ENCODE peak calls at places on chromosome 10, in six cellular contexts. H is substantia nigra, R is body of pancreas, K is left ventricle myocardium inferior, B is OCI-LY7, F is A549. T is an unnamed sample.

GRCh38 chr10:102431452-102432124 is 786 bp downstream of the CUEDC2 start:
- DNase-seq in H (no peak), K (no peak), F (no peak), B (peak), R (no peak), T (no peak)

GRCh38 chr10:74994714-74995308 is 116.6 kb upstream of the SAMD8 start:
- DNase-seq in K (no peak), B (no peak), R (no peak), H (no peak), F (no peak), T (no peak)

GRCh38 chr10:35379226-35380137 is 43.2 kb downstream of the CCNY start:
- DNase-seq in K (peak), F (no peak), H (no peak), B (peak), R (no peak), T (no peak)

GRCh38 chr10:131972474-131973071 is 9.2 kb downstream of the BNIP3 start:
- DNase-seq in H (peak), F (no peak), R (peak), B (no peak), K (peak), T (peak)

GRCh38 chr10:62735464-62736188 is 68.9 kb upstream of the ADO start:
- DNase-seq in K (no peak), H (no peak), B (peak), R (no peak), F (no peak), T (no peak)

GRCh38 chr10:66678521-66678920 is 247.3 kb upstream of the LRRTM3 start:
- DNase-seq in K (no peak), H (no peak), B (no peak), R (no peak), F (no peak), T (no peak)

GRCh38 chr10:71998119-71998839 is 34.1 kb downstream of the CHST3 start:
- DNase-seq in F (no peak), K (peak), H (peak), B (no peak), R (peak), T (peak)

GRCh38 chr10:50291261-50291850 is 40.0 kb upstream of the ASAH2 start:
- DNase-seq in F (no peak), B (peak), R (no peak), H (no peak), K (no peak), T (no peak)

GRCh38 chr10:103451871-103452713 is at the start of gene CALHM2:
- DNase-seq in B (no peak), R (peak), F (peak), H (peak), K (peak), T (peak)

GRCh38 chr10:89563861-89564478 is 28.6 kb upstream of the SLC16A12 start:
- DNase-seq in B (peak), H (no peak), F (peak), R (no peak), K (no peak), T (no peak)

GRCh38 chr10:110530131-110530831 is 32.6 kb downstream of the DUSP5 start:
- DNase-seq in R (peak), H (no peak), F (peak), K (peak), B (no peak), T (peak)

GRCh38 chr10:121327727-121328126 is 270.5 kb downstream of the FGFR2 start:
- DNase-seq in H (no peak), R (no peak), B (no peak), F (no peak), K (no peak), T (no peak)

GRCh38 chr10:121332829-121333765 is 265.1 kb downstream of the FGFR2 start:
- DNase-seq in R (no peak), H (no peak), F (no peak), K (no peak), B (no peak), T (no peak)

GRCh38 chr10:121335386-121335925 is 262.8 kb downstream of the FGFR2 start:
- DNase-seq in R (no peak), K (no peak), F (no peak), H (no peak), B (no peak), T (no peak)

GRCh38 chr10:121330528-121330927 is 267.7 kb downstream of the FGFR2 start:
- DNase-seq in F (no peak), B (no peak), R (no peak), K (no peak), H (no peak), T (no peak)

DNA sequence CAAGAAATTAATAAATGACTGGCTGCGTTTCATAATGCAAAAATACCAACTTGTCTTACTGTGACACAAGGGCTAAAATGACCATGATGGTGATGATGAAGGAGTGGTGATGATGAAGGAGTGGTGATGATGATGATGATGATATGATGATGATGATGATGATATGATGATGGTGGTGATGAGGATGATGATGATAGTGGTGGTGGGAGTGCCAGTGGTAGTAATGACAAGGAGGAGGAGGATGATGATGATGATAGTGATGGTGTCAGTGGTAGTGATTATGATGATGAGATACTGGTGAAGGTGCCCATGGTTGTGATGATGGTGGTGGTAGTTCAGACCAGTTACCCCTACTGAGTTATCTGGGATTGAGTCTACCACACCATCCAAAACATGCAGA is 265.9 kb downstream of the FGFR2 start:
- DNase-seq in R (no peak), K (no peak), H (no peak), F (no peak), B (no peak), T (no peak)
- H3K27ac ChIP-seq in R (no peak), K (no peak), H (no peak), F (no peak), B (no peak), T (no peak)

GRCh38 chr10:33132626-33133025 is 174.6 kb upstream of the ITGB1 start:
- DNase-seq in F (no peak), H (no peak), K (no peak), B (peak), R (no peak), T (no peak)
- H3K27ac ChIP-seq in F (peak), H (no peak), K (no peak), B (no peak), R (peak), T (no peak)

GRCh38 chr10:93991596-93992284 is 2.0 kb upstream of the PLCE1 start:
- DNase-seq in H (peak), R (peak), B (no peak), F (peak), K (peak), T (peak)

GRCh38 chr10:93993414-93993781 is 333 bp upstream of the PLCE1 start:
- DNase-seq in F (no peak), K (no peak), H (no peak), B (no peak), R (no peak), T (no peak)

GRCh38 chr10:93991101-93991500 is 2.6 kb upstream of the PLCE1 start:
- DNase-seq in R (no peak), K (no peak), H (no peak), F (no peak), B (no peak), T (no peak)

GRCh38 chr10:93993782-93994668 is at the start of gene PLCE1:
- DNase-seq in B (no peak), K (peak), F (peak), R (peak), H (peak), T (peak)

GRCh38 chr10:93992400-93993030 is 1.2 kb upstream of the PLCE1 start:
- DNase-seq in K (no peak), B (no peak), R (no peak), H (no peak), F (peak), T (no peak)
- H3K27ac ChIP-seq in K (peak), B (no peak), R (peak), H (no peak), F (peak), T (peak)

GRCh38 chr10:91681361-91682276 is 48.7 kb upstream of the PPP1R3C start:
- DNase-seq in K (peak), R (peak), F (no peak), B (no peak), H (peak), T (no peak)
- H3K27ac ChIP-seq in K (no peak), R (no peak), F (no peak), B (no peak), H (no peak), T (no peak)

DNA sequence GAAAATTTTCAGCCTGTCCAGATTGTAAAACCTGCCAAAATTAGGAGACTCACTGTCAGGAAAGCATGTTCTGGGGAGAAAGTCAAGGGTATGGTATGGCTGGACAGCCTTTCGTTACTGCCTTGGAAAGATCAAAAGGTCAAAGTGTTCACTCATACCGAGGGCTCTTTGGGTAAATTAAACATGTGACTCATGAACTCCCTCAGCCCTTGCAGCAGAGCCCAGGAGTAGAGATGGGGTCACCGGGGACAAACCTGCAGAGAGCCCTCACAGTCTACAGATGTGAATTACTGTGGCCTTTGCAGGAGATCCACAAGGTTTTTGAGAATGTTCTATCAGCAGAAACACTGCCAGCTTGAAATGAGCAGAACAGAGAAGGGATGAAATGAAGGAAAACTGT is 275.7 kb downstream of the KLF6 start:
- DNase-seq in R (no peak), K (no peak), H (no peak), B (no peak), F (no peak), T (no peak)
- H3K27ac ChIP-seq in R (no peak), K (no peak), H (no peak), B (no peak), F (no peak), T (no peak)

GRCh38 chr10:99844433-99844955 is 62.1 kb downstream of the ABCC2 start:
- DNase-seq in R (no peak), K (no peak), H (no peak), B (no peak), F (no peak), T (no peak)
- H3K27ac ChIP-seq in R (no peak), K (no peak), H (no peak), B (no peak), F (peak), T (no peak)

DNA sequence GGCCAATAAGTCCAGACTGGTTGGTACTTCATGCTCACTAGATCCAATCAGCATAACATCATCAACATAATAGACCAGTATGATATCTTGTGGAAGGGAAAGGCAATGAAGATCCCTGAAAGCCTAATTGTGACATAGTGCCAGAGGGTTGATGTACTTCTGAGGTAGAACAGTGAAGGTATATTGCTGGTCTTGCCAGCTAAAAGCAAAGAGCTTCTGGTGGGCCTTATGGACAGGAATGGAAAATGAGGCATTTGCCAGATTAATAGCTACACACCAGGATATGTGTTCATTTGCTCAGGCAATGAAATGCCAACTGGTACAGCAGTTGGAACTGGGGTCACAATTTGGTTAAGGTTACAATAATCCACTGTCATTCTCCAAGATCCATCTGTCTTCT is 156.4 kb downstream of the HTR7 start:
- DNase-seq in B (no peak), F (no peak), H (no peak), R (no peak), K (no peak), T (no peak)
- H3K27ac ChIP-seq in B (no peak), F (no peak), H (no peak), R (no peak), K (no peak), T (no peak)

GRCh38 chr10:113100299-113100680 is 150.2 kb downstream of the TCF7L2 start:
- DNase-seq in R (no peak), K (no peak), F (no peak), H (no peak), B (no peak), T (no peak)

GRCh38 chr10:113103131-113103830 is 153.2 kb downstream of the TCF7L2 start:
- DNase-seq in K (no peak), B (no peak), H (no peak), R (no peak), F (no peak), T (no peak)

GRCh38 chr10:113108180-113108835 is 158.3 kb downstream of the TCF7L2 start:
- DNase-seq in H (peak), F (no peak), R (no peak), B (peak), K (no peak), T (peak)

GRCh38 chr10:113099431-113100298 is 149.6 kb downstream of the TCF7L2 start:
- DNase-seq in H (no peak), B (no peak), F (no peak), R (no peak), K (no peak), T (no peak)

GRCh38 chr10:113104071-113104470 is 154.0 kb downstream of the TCF7L2 start:
- DNase-seq in K (no peak), R (no peak), H (no peak), B (no peak), F (no peak), T (no peak)
- H3K27ac ChIP-seq in K (no peak), R (no peak), H (no peak), B (no peak), F (peak), T (no peak)

DNA sequence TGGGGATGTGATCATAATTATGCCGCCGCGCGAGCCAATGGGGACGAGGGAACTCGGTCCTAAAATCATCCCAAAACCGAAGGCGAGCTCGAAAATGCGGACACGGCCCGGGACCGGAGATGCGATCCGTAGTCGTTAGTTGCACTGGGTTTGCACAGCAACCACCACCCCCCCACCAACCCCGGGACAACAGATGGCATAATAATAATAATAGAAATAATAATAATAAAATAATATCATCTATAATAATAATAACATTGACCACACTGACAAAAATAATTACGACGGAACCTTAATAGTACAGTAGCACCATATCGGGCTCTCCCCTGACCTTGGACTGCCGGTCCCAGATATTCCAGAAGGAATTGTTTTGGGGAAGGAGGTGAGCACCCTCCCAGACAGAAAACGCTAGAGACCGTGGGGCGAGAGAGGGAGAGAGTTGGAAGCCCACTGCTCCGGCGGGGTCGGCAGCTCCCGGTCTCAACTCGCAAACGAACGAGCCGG is 1.1 kb upstream of the EMX2 start:
- DNase-seq in B (no peak), F (no peak), R (no peak), H (no peak), K (no peak), T (peak)
- H3K27ac ChIP-seq in B (no peak), F (no peak), R (no peak), H (no peak), K (no peak), T (peak)

DNA sequence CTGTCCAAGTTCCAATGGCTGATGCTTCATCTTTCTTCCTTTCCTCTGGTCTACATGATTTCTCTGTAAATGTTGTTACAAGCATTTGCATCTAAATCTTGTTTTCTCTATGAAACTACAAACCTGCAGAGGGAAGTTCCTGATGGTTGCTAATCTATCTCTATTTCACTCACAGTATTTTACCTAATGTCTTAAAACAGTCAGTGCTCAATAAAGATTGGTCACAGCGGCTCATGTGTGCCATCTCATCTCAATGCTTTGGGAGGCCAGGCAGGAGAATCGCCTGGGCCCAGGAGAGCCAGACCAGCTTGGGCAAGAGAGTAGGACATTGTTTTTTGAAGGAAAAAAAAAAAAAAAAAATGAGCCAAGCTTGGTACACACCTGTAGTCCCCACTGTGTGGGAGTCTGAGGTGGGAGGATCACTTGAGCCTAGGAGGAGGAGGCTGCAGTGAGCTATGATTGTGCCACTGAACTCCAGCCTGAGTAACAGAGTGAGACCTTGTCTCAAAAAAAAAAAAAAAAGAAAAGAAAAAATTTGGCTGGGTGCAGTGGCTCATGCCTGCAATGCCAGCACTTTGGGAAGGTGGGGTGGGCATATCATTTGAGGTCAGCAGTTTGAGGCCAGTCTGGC is 71.3 kb upstream of the ARMC3 start:
- DNase-seq in B (no peak), F (no peak), H (no peak), K (no peak), R (no peak), T (no peak)
- H3K27ac ChIP-seq in B (no peak), F (no peak), H (no peak), K (no peak), R (no peak), T (no peak)

T was measured in psoas muscle.